ENCODE peak calls at places on chromosomes 4 and X, in five cellular contexts. B is GM18507; Y is Caki2; G is mesenchymal stem cell; O is activated CD4-positive, alpha-beta T cell treated with anti-CD3 and anti-CD28 coated beads, Interleukin-2, amount 50 U/mL, for 1 hour. C is an unnamed sample.

GRCh38 chr4:87054900-87055299 is 120.1 kb downstream of the AFF1 start:
- DNase-seq in Y (no peak), B (no peak), G (no peak), O (no peak), C (no peak)

GRCh38 chrX:116009871-116010710 is 160.5 kb upstream of the AGTR2 start:
- DNase-seq in B (no peak), Y (no peak), G (no peak), O (no peak), C (no peak)

GRCh38 chr4:14562901-14563300 is 439.4 kb upstream of the CPEB2 start:
- DNase-seq in G (no peak), O (no peak), Y (no peak), B (no peak), C (no peak)

GRCh38 chrX:38561126-38561868 is at the start of gene TSPAN7:
- DNase-seq in G (peak; percentile 31), O (peak; percentile 72), Y (peak; percentile 50), B (peak; percentile 32), C (peak; percentile 41)

GRCh38 chr4:58192217-58192616 is 1082.0 kb upstream of the IGFBP7 start:
- DNase-seq in B (no peak), Y (no peak), G (no peak), O (no peak), C (no peak)

GRCh38 chr4:10173754-10174749 is 57.5 kb upstream of the WDR1 start:
- DNase-seq in O (no peak), G (no peak), B (no peak), Y (no peak), C (no peak)

GRCh38 chr4:139768913-139769312 is 103.3 kb downstream of the MGST2 start:
- DNase-seq in B (no peak), O (no peak), Y (no peak), G (no peak), C (no peak)

GRCh38 chr4:4259484-4260100 is 11.6 kb upstream of the TMEM128 start:
- DNase-seq in Y (no peak), B (no peak), G (no peak), O (no peak), C (no peak)

GRCh38 chr4:1670279-1670678 is 13.8 kb downstream of the FAM53A start:
- DNase-seq in O (no peak), B (no peak), G (no peak), Y (no peak), C (no peak)

GRCh38 chr4:105632599-105632998 is 75.9 kb downstream of the INTS12 start:
- DNase-seq in G (no peak), B (no peak), O (no peak), Y (no peak), C (no peak)

GRCh38 chr4:101660607-101661006 is 129.9 kb upstream of the BANK1 start:
- DNase-seq in O (no peak), Y (no peak), G (no peak), B (no peak), C (no peak)

GRCh38 chrX:34918091-34918736 is 24.4 kb upstream of the FAM47B start:
- DNase-seq in Y (no peak), G (peak; percentile 65), O (no peak), B (no peak), C (peak; percentile 36)

GRCh38 chr4:90889171-90889570 is 762.0 kb downstream of the CCSER1 start:
- DNase-seq in Y (no peak), B (no peak), G (no peak), O (no peak), C (no peak)

GRCh38 chr4:592825-593520 is 16.9 kb upstream of the TMEM271 start:
- DNase-seq in G (no peak), O (no peak), B (no peak), Y (no peak), C (no peak)

GRCh38 chrX:69150294-69150960 is 14.8 kb downstream of the PJA1 start:
- DNase-seq in B (no peak), O (no peak), Y (no peak), G (no peak), C (no peak)

GRCh38 chr4:143203577-143203976 is 18.9 kb downstream of the USP38 start:
- DNase-seq in Y (no peak), B (no peak), G (no peak), O (no peak), C (no peak)

GRCh38 chr4:126860308-126860707 is 772.4 kb upstream of the INTU start:
- DNase-seq in B (no peak), O (no peak), G (no peak), Y (no peak), C (no peak)

GRCh38 chrX:18575744-18576143 is 96.2 kb downstream of the RS1 start:
- DNase-seq in B (no peak), G (no peak), Y (no peak), O (no peak), C (no peak)

GRCh38 chrX:53195401-53195800 is 29.6 kb downstream of the KDM5C start:
- DNase-seq in G (no peak), O (no peak), Y (no peak), B (no peak), C (no peak)

GRCh38 chr4:124903995-124904722 is 191.6 kb upstream of the ANKRD50 start:
- DNase-seq in Y (no peak), G (peak; percentile 41), O (no peak), B (no peak), C (peak; percentile 57)

GRCh38 chr4:97367878-97368277 is 775.4 kb downstream of the STPG2 start:
- DNase-seq in Y (peak; percentile 50), O (no peak), B (no peak), G (no peak), C (no peak)

GRCh38 chr4:56505269-56506109 is at the start of gene ARL9:
- DNase-seq in B (peak; percentile 9), Y (no peak), G (peak; percentile 70), O (peak; percentile 65), C (peak; percentile 59)

GRCh38 chr4:177638871-177639270 is 196.6 kb upstream of the AGA start:
- DNase-seq in B (no peak), Y (no peak), O (no peak), G (no peak), C (no peak)

GRCh38 chr4:6019316-6020263 is 1.4 kb upstream of the C4orf50 start:
- DNase-seq in Y (peak; percentile 41), G (peak; percentile 8), B (peak; percentile 26), O (no peak), C (peak; percentile 13)

GRCh38 chr4:130576218-130576617 is 1480.3 kb downstream of the C4orf33 start:
- DNase-seq in O (no peak), Y (no peak), B (no peak), G (no peak), C (no peak)

GRCh38 chr4:4913147-4913561 is 53.7 kb downstream of the MSX1 start:
- DNase-seq in B (no peak), Y (no peak), G (no peak), O (no peak), C (no peak)